ENCODE peak calls at places on chromosomes 1 and 21, in seven cellular contexts. B is mammary epithelial cell; U is aorta; J is transverse colon; Z is kidney; G is CD4-positive, CD25-positive, alpha-beta regulatory T cell; S is OCI-LY7. X is an unnamed sample. For H3K4me1, the result is how much of the 10 kb centered on the place peaks cover.

GRCh38 chr1:56645663-56646330 is 683 bp downstream of the PRKAA2 start:
- DNase-seq in B (peak), U (peak), J (peak), Z (peak), G (no peak), S (no peak), X (peak)

GRCh38 chr1:17978016-17978415 is 129.6 kb upstream of the IGSF21 start:
- DNase-seq in B (no peak), U (no peak), J (no peak), Z (no peak), G (no peak), S (no peak), X (no peak)

GRCh38 chr1:78114034-78114956 is 68.5 kb downstream of the GIPC2 start:
- DNase-seq in B (peak), U (no peak), J (peak), Z (no peak), G (peak), S (peak), X (no peak)

GRCh38 chr21:28436286-28436932 is 556.3 kb downstream of the LTN1 start:
- DNase-seq in B (peak), U (no peak), J (no peak), Z (no peak), G (no peak), S (no peak), X (no peak)

GRCh38 chr1:1777510-1777909 is 760 bp downstream of the NADK start:
- DNase-seq in B (no peak), U (no peak), J (no peak), Z (peak), G (no peak), S (peak), X (peak)

GRCh38 chr1:197774691-197775281 is 494 bp downstream of the DENND1B start:
- DNase-seq in B (peak), U (peak), J (peak), Z (peak), G (peak), S (peak), X (peak)

GRCh38 chr1:46613661-46614603 is 2.7 kb downstream of the MOB3C start:
- DNase-seq in B (peak), U (peak), J (peak), Z (peak), G (peak), S (peak), X (peak)

GRCh38 chr21:39441502-39442475 is 3.8 kb downstream of the LCA5L start:
- DNase-seq in B (peak), U (no peak), J (no peak), Z (no peak), G (peak), S (peak), X (no peak)

GRCh38 chr1:208209286-208209685 is 34.9 kb downstream of the PLXNA2 start:
- DNase-seq in B (peak), U (no peak), J (no peak), Z (no peak), G (no peak), S (no peak), X (no peak)

GRCh38 chr21:27647401-27647800 is 680.5 kb upstream of the ADAMTS5 start:
- DNase-seq in B (peak), U (no peak), J (no peak), Z (no peak), G (no peak), S (no peak), X (no peak)

GRCh38 chr1:197928849-197929336 is 11.7 kb downstream of the LHX9 start:
- DNase-seq in B (no peak), U (no peak), J (no peak), Z (no peak), G (no peak), S (peak), X (no peak)

GRCh38 chr1:232574867-232575523 is 54.9 kb downstream of the SIPA1L2 start:
- DNase-seq in B (peak), U (no peak), J (no peak), Z (no peak), G (no peak), S (no peak), X (no peak)

GRCh38 chr1:150981177-150981804 is 801 bp upstream of the ANXA9 start:
- DNase-seq in B (peak), U (peak), J (peak), Z (no peak), G (no peak), S (peak), X (no peak)

GRCh38 chr1:39297534-39297933 is 93.0 kb downstream of the MACF1 start:
- DNase-seq in B (no peak), U (no peak), J (no peak), Z (no peak), G (no peak), S (no peak), X (no peak)

DNA sequence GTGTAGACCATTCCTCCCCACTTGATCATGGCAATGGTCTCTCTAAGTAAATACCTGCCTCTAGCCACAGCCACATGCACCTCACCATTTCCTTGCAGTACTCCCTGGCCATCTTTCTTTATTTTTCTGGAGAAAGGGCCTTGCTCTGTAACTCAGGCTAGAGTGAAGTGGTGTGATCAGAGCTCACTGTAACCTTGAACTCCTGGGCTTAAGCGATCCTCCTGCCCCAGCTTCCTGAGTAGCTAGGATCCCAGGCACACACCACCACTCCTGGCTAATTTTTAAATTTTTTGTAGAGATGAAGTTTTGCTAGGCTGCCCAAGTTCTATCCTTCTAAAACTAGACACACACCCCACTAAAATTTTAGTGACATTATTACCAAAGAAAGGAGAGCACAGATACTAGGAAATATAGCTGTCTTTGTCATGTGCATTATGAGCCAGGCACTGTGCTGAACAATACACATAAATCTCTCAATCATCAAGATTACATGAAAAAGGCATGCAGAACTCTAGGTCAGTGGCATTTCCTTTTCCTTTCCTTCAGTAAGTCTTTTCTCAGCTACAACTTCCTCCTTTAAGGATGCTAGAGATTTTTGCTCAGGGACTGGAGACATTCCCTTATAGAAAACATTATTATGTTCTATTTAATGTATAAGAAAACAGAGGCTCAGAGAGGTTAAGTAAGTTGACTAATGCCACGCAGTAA is 95.0 kb upstream of the SERBP1 start:
- DNase-seq in B (no peak), U (no peak), J (no peak), Z (no peak), G (no peak), S (no peak), X (no peak)
- H3K27ac ChIP-seq in B (no peak), U (no peak), J (no peak), Z (peak), G (no peak), S (no peak), X (no peak)

DNA sequence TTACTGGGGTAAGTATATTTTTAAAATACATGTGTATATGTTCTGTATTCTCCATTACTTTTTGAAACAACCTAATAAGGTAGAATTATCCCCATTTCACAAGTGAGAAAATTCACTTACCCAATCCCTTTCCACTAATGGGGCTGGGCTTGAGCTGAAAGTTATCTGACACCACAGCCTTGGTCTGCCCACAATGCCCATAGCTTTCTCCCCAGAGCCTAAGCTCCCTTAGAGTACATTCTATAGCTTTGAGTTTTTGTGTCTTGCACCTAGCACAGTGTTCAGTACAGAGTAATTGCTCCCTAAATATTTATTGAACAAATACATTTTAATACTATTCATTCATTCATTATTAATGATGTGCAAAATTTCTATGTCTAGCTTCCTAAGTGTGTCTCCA is 152.7 kb upstream of the RUNX1 start:
- DNase-seq in B (no peak), U (no peak), J (no peak), Z (no peak), G (no peak), S (no peak), X (no peak)
- H3K4me1 ChIP-seq in B (under half), U (under half), J (under half), Z (under half), G (under half), S (under half), X (half or more)

GRCh38 chr1:171218661-171219060 is 29.6 kb upstream of the FMO1 start:
- DNase-seq in B (no peak), U (no peak), J (no peak), Z (no peak), G (no peak), S (no peak), X (no peak)
- H3K27ac ChIP-seq in B (peak), U (peak), J (no peak), Z (no peak), G (no peak), S (no peak), X (peak)

GRCh38 chr1:36118805-36119204 is 6.2 kb downstream of the COL8A2 start:
- DNase-seq in B (no peak), U (no peak), J (no peak), Z (no peak), G (no peak), S (no peak), X (no peak)
- H3K4me1 ChIP-seq in B (under half), U (under half), J (under half), Z (under half), G (under half), S (under half), X (half or more)

GRCh38 chr1:204286841-204287387 is 72.8 kb downstream of the PLEKHA6 start:
- DNase-seq in B (peak), U (no peak), J (peak), Z (no peak), G (peak), S (peak), X (no peak)

GRCh38 chr1:204285438-204286322 is 71.9 kb upstream of the GOLT1A start:
- DNase-seq in B (no peak), U (no peak), J (no peak), Z (no peak), G (no peak), S (no peak), X (no peak)

GRCh38 chr1:204286323-204286714 is 72.5 kb upstream of the GOLT1A start:
- DNase-seq in B (no peak), U (no peak), J (no peak), Z (no peak), G (no peak), S (peak), X (no peak)

GRCh38 chr1:204283711-204284651 is 70.2 kb upstream of the GOLT1A start:
- DNase-seq in B (no peak), U (no peak), J (no peak), Z (no peak), G (no peak), S (no peak), X (no peak)

DNA sequence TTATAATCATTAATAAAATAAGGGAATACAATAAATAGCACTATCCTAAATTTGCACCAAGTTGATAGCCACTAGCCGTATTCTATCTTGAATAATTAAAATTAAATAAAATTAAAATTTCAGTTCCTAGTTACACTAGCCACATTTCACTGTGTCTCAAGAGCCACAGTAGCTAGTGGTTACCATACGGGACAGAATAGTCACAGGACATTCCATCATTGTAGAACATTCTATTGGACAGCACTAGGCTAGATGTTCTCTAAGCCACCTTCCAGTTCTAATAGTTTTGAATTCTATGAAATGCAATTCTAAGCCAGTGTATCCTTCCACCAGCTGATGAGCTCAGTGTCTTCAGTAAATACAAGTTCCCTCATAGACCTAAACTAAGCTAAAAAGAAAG is 71.1 kb upstream of the GOLT1A start:
- DNase-seq in B (no peak), U (no peak), J (no peak), Z (no peak), G (no peak), S (no peak), X (no peak)
- H3K27ac ChIP-seq in B (no peak), U (no peak), J (no peak), Z (no peak), G (no peak), S (no peak), X (no peak)

GRCh38 chr21:37564924-37565529 is 198.5 kb downstream of the DYRK1A start:
- DNase-seq in B (no peak), U (no peak), J (no peak), Z (no peak), G (no peak), S (no peak), X (no peak)
- H3K4me1 ChIP-seq in B (under half), U (under half), J (under half), Z (under half), G (under half), S (under half), X (under half)

GRCh38 chr1:64516301-64516700 is 46.4 kb downstream of the CACHD1 start:
- DNase-seq in B (no peak), U (no peak), J (no peak), Z (no peak), G (no peak), S (no peak), X (no peak)

GRCh38 chr1:64514197-64514765 is 44.4 kb downstream of the CACHD1 start:
- DNase-seq in B (peak), U (no peak), J (no peak), Z (no peak), G (no peak), S (no peak), X (no peak)

GRCh38 chr1:64511054-64511453 is 41.1 kb downstream of the CACHD1 start:
- DNase-seq in B (no peak), U (no peak), J (no peak), Z (no peak), G (no peak), S (no peak), X (no peak)

GRCh38 chr1:64515427-64515826 is 45.5 kb downstream of the CACHD1 start:
- DNase-seq in B (peak), U (no peak), J (peak), Z (no peak), G (no peak), S (no peak), X (peak)

DNA sequence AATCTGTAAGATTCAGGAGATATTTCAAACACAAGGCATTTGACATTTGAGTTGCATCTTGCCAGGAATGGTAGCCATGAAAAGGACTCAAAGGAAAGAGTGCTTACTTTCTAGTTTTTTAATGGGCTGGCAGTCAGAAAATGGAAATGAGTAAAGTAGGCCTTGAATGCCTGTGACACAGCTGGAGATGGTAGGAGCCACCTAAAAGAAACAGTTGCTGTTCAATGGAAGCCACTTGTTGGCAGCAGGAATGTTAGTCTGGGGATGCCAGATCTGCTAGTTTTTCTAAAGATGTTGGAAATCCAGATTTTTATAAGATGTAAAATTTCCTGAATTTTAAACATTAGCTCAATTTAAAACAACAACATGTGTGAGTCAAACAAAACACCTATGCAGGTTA is 43.6 kb downstream of the CACHD1 start:
- DNase-seq in B (no peak), U (no peak), J (no peak), Z (no peak), G (no peak), S (no peak), X (no peak)
- H3K27ac ChIP-seq in B (no peak), U (no peak), J (peak), Z (no peak), G (no peak), S (no peak), X (peak)

DNA sequence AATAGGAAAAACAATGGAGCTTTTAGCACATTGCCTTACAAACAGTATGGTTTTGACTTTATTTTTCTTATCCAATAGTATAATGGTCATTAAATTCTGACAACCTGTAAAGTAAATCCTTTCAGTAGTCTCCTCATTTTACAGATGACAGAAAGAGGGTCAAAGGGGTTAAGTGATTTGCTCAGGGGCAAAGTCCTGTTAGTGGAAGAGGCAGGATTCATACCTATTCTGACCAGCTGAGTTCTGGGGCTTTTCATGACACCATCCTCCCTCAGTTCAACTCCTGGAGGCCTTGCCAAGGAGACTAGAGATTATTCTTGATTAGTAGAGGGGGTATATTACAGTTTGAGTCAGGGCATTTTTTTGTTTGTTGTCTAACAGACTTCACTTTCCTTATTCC is 278.7 kb upstream of the DUSP10 start:
- DNase-seq in B (no peak), U (no peak), J (no peak), Z (no peak), G (no peak), S (no peak), X (no peak)
- H3K4me1 ChIP-seq in B (under half), U (under half), J (under half), Z (under half), G (under half), S (under half), X (under half)

DNA sequence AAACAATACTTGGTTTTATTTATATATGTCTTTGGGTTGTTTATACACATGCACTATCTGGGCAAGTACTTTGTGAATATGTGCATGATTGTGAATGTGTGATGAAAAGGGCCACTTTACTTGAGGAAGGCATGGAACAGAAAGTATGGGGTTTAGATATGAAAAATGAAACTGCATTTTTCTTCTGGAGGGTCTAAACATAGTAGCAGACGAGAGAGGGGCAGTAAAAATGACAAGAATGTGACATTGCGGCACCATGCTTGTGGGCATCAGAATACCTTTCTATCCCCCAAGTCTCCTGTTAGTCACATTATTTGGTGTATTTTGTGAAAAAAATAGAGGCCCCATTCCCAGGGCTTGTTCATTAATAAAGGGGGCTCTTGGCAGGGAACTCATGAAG is 15.4 kb upstream of the MPZL1 start:
- DNase-seq in B (no peak), U (no peak), J (no peak), Z (no peak), G (no peak), S (no peak), X (no peak)
- H3K27ac ChIP-seq in B (no peak), U (no peak), J (no peak), Z (no peak), G (peak), S (no peak), X (no peak)

GRCh38 chr1:214216031-214216430 is 64.9 kb upstream of the SMYD2 start:
- DNase-seq in B (no peak), U (no peak), J (no peak), Z (no peak), G (no peak), S (no peak), X (no peak)
- H3K4me1 ChIP-seq in B (half or more), U (under half), J (under half), Z (under half), G (under half), S (under half), X (under half)

X was measured in tibial artery.